ENCODE peak calls at places on chromosomes 4 and X, in six cellular contexts. Y is osteoblast, T is H9, O is SK-N-SH, E is IMR-90, K is colonic mucosa. R is an unnamed sample.

GRCh38 chrX:154436597-154437397 is at the start of gene GDI1:
- DNase-seq in O (peak; percentile 91), T (peak; percentile 54), E (peak; percentile 22), Y (peak; percentile 97), K (no peak), R (peak; percentile 66)

GRCh38 chr4:189255636-189256035 is 685.0 kb upstream of the FRG1 start:
- DNase-seq in K (no peak), Y (no peak), T (no peak), O (no peak), E (no peak), R (no peak)

GRCh38 chr4:103482893-103483292 is 236.9 kb downstream of the TACR3 start:
- DNase-seq in O (no peak), E (no peak), K (no peak), T (no peak), Y (no peak), R (no peak)

GRCh38 chr4:184459413-184459812 is 14.9 kb downstream of the IRF2 start:
- DNase-seq in E (peak; percentile 77), Y (peak; percentile 80), O (no peak), T (no peak), K (no peak), R (no peak)

GRCh38 chr4:41146716-41147506 is 67.4 kb downstream of the APBB2 start:
- DNase-seq in O (no peak), K (no peak), T (peak; percentile 45), E (peak; percentile 54), Y (peak; percentile 62), R (no peak)

GRCh38 chrX:113512700-113513395 is 672.2 kb upstream of the AMOT start:
- DNase-seq in T (no peak), Y (peak; percentile 29), E (peak; percentile 37), O (no peak), K (no peak), R (no peak)

GRCh38 chr4:38190717-38191178 is 230.6 kb downstream of the PTTG2 start:
- DNase-seq in K (no peak), T (no peak), E (peak; percentile 70), Y (peak; percentile 90), O (peak; percentile 36), R (no peak)

GRCh38 chr4:169114341-169114974 is 104.4 kb upstream of the CBR4 start:
- DNase-seq in K (no peak), Y (no peak), T (no peak), E (no peak), O (no peak), R (no peak)

GRCh38 chr4:186537843-186538521 is 17.4 kb downstream of the MTNR1A start:
- DNase-seq in Y (no peak), E (no peak), T (no peak), O (no peak), K (peak; percentile 23), R (no peak)

GRCh38 chr4:7135389-7135746 is 57.0 kb upstream of the SORCS2 start:
- DNase-seq in Y (peak; percentile 88), E (peak; percentile 55), O (no peak), T (no peak), K (no peak), R (no peak)

GRCh38 chrX:14897042-14897441 is 23.8 kb downstream of the MOSPD2 start:
- DNase-seq in K (no peak), T (no peak), O (no peak), Y (no peak), E (no peak), R (no peak)

GRCh38 chrX:20681691-20682090 is 415.0 kb upstream of the RPS6KA3 start:
- DNase-seq in Y (no peak), K (no peak), T (no peak), O (no peak), E (no peak), R (no peak)

GRCh38 chrX:11787564-11787963 is 29.5 kb downstream of the MSL3 start:
- DNase-seq in E (peak; percentile 33), T (peak; percentile 92), O (peak; percentile 64), K (peak; percentile 58), Y (peak; percentile 57), R (no peak)

GRCh38 chr4:157804169-157804543 is 368.7 kb downstream of the GASK1B start:
- DNase-seq in Y (no peak), E (no peak), T (no peak), K (no peak), O (peak; percentile 39), R (no peak)

GRCh38 chr4:150217192-150217591 is 138.9 kb downstream of the DCLK2 start:
- DNase-seq in E (peak; percentile 87), O (no peak), K (no peak), T (no peak), Y (peak; percentile 86), R (no peak)

GRCh38 chr4:159103406-159104131 is 690 bp downstream of the RAPGEF2 start:
- DNase-seq in K (peak; percentile 44), O (peak; percentile 82), Y (peak; percentile 94), T (peak; percentile 46), E (peak; percentile 23), R (peak; percentile 76)

GRCh38 chr4:8285976-8286718 is 16.6 kb downstream of the HTRA3 start:
- DNase-seq in K (no peak), Y (peak; percentile 36), T (no peak), E (no peak), O (no peak), R (peak; percentile 30)

GRCh38 chrX:46992070-46992469 is 79.8 kb downstream of the JADE3 start:
- DNase-seq in T (no peak), E (no peak), K (no peak), Y (no peak), O (no peak), R (no peak)

GRCh38 chrX:149830192-149830873 is 48.6 kb downstream of the MAGEA9 start:
- DNase-seq in T (peak; percentile 79), K (no peak), O (no peak), E (peak; percentile 17), Y (peak; percentile 39), R (no peak)

GRCh38 chr4:21864686-21865085 is 83.9 kb downstream of the KCNIP4 start:
- DNase-seq in E (no peak), O (no peak), Y (no peak), T (no peak), K (no peak), R (no peak)

GRCh38 chr4:183284965-183285364 is 35.1 kb downstream of the CLDN22 start:
- DNase-seq in Y (peak; percentile 11), E (peak; percentile 95), O (no peak), K (no peak), T (no peak), R (no peak)

GRCh38 chrX:128518508-128518907 is 466.3 kb upstream of the ACTRT1 start:
- DNase-seq in T (no peak), Y (peak; percentile 19), K (no peak), E (peak; percentile 1), O (peak; percentile 4), R (no peak)

GRCh38 chr4:153541426-153542096 is 75.4 kb downstream of the TMEM131L start:
- DNase-seq in E (peak; percentile 95), K (no peak), T (no peak), O (no peak), Y (peak; percentile 91), R (no peak)

GRCh38 chr4:13627185-13627605 is 330 bp downstream of the BOD1L1 start:
- DNase-seq in K (peak; percentile 22), Y (no peak), O (no peak), E (no peak), T (peak; percentile 31), R (peak; percentile 61)

GRCh38 chrX:355329-356050 is 31.2 kb downstream of the PPP2R3B start:
- DNase-seq in T (no peak), E (no peak), Y (no peak), K (no peak), O (no peak), R (no peak)

GRCh38 chrX:110732274-110732673 is 63.3 kb downstream of the CHRDL1 start:
- DNase-seq in K (no peak), E (no peak), O (no peak), T (peak; percentile 30), Y (no peak), R (no peak)

GRCh38 chr4:15455290-15455689 is 14.4 kb upstream of the CC2D2A start:
- DNase-seq in K (no peak), Y (peak; percentile 27), T (no peak), E (peak; percentile 50), O (no peak), R (no peak)

GRCh38 chrX:13223868-13224555 is 95.8 kb downstream of the ATXN3L start:
- DNase-seq in O (no peak), Y (peak; percentile 51), K (peak; percentile 27), T (no peak), E (peak; percentile 91), R (no peak)
- TF ChIP-seq CTCF in O (peak; percentile 43), Y (no peak), K (no peak), T (no peak), E (no peak), R (no peak)

DNA sequence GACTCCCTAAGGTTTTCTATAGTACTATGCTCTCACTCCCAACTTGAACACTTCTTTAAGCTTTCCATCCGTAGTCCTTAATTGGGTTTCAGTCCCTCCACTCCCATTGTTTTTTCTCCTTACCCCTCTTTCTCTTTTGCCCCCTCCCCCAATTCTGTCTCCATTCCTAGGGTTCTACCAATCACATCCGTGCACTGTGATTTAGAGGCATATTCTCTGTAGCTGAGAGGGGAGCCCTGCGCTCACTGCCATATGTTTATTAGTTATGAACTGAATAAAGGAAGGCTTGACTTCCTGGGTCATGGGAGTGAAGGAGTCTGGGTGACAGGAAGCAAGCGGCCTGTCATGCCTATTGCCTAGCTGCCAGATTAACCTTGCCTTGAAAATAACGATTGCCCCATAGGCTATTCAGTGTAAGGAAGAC is 470 bp downstream of the MCTS1 start:
- DNase-seq in Y (peak; percentile 79), E (peak; percentile 33), T (no peak), O (peak; percentile 55), K (peak; percentile 37), R (peak; percentile 45)
- H3K4me1 ChIP-seq in Y (no peaks in the 10 kb centered on the region), E (no peaks in the 10 kb centered on the region), T (no peaks in the 10 kb centered on the region), O (no peaks in the 10 kb centered on the region), K (no peaks in the 10 kb centered on the region), R (peaks cover 7% of the 10 kb centered on the region)

GRCh38 chr4:98601719-98602118 is 56.7 kb downstream of the TSPAN5 start:
- DNase-seq in K (no peak), E (no peak), Y (peak; percentile 69), T (no peak), O (no peak), R (no peak)
- TF ChIP-seq CTCF in K (no peak), E (no peak), Y (peak; percentile 17), T (no peak), O (no peak), R (no peak)

GRCh38 chr4:3335982-3336381 is 43.2 kb downstream of the RGS12 start:
- DNase-seq in E (no peak), T (no peak), Y (no peak), K (no peak), O (no peak), R (no peak)

GRCh38 chr4:3336389-3337356 is 43.9 kb downstream of the RGS12 start:
- DNase-seq in O (no peak), E (no peak), T (no peak), K (no peak), Y (no peak), R (no peak)

GRCh38 chr4:3334316-3334715 is 41.5 kb downstream of the RGS12 start:
- DNase-seq in Y (no peak), E (no peak), T (no peak), K (no peak), O (no peak), R (no peak)

GRCh38 chr4:3337357-3337732 is 44.5 kb downstream of the RGS12 start:
- DNase-seq in T (no peak), O (no peak), K (no peak), Y (no peak), E (no peak), R (no peak)

GRCh38 chr4:3335385-3335784 is 42.6 kb downstream of the RGS12 start:
- DNase-seq in O (no peak), T (no peak), E (no peak), K (no peak), Y (no peak), R (no peak)
- H3K4me1 ChIP-seq in O (no peaks in the 10 kb centered on the region), T (no peaks in the 10 kb centered on the region), E (peaks cover 2% of the 10 kb centered on the region), K (no peaks in the 10 kb centered on the region), Y (no peaks in the 10 kb centered on the region), R (no peaks in the 10 kb centered on the region)

R was measured in mucosa of descending colon.